ENCODE peak calls at places on chromosome 19, in four cellular contexts. One of them, this sample, is unnamed.

GRCh38 chr19:48194041-48194871 is 23.8 kb downstream of the ZSWIM9 start:
- DNase-seq in testis: no peak
- DNase-seq in NCI-H69: no peak
- DNase-seq in stimulated activated CD4-positive, alpha-beta T cell treated with anti-CD3 and anti-CD28 coated beads, Interleukin-4, amount 100 ng/mL, for 48 hours: no peak
- DNase-seq in this sample: no peak

GRCh38 chr19:14416743-14417214 is 2.4 kb downstream of the DDX39A start:
- DNase-seq in testis: no peak
- DNase-seq in NCI-H69: peak; percentile 14
- DNase-seq in stimulated activated CD4-positive, alpha-beta T cell treated with anti-CD3 and anti-CD28 coated beads, Interleukin-4, amount 100 ng/mL, for 48 hours: no peak
- DNase-seq in this sample: no peak

GRCh38 chr19:53957448-53958167 is 5.1 kb upstream of the CACNG8 start:
- DNase-seq in testis: no peak
- DNase-seq in NCI-H69: no peak
- DNase-seq in stimulated activated CD4-positive, alpha-beta T cell treated with anti-CD3 and anti-CD28 coated beads, Interleukin-4, amount 100 ng/mL, for 48 hours: no peak
- DNase-seq in this sample: no peak

GRCh38 chr19:55086730-55087541 is 11.3 kb downstream of the EPS8L1 start:
- DNase-seq in testis: peak; percentile 93
- DNase-seq in NCI-H69: peak; percentile 95
- DNase-seq in stimulated activated CD4-positive, alpha-beta T cell treated with anti-CD3 and anti-CD28 coated beads, Interleukin-4, amount 100 ng/mL, for 48 hours: peak; percentile 41
- DNase-seq in this sample: peak; percentile 97

GRCh38 chr19:49746206-49746958 is 16.7 kb downstream of the TSKS start:
- DNase-seq in testis: peak; percentile 86
- DNase-seq in NCI-H69: peak; percentile 48
- DNase-seq in stimulated activated CD4-positive, alpha-beta T cell treated with anti-CD3 and anti-CD28 coated beads, Interleukin-4, amount 100 ng/mL, for 48 hours: peak; percentile 64
- DNase-seq in this sample: no peak

GRCh38 chr19:44741258-44741731 is 7.2 kb upstream of the BCL3 start:
- DNase-seq in testis: no peak
- DNase-seq in NCI-H69: no peak
- DNase-seq in stimulated activated CD4-positive, alpha-beta T cell treated with anti-CD3 and anti-CD28 coated beads, Interleukin-4, amount 100 ng/mL, for 48 hours: no peak
- DNase-seq in this sample: peak; percentile 57

GRCh38 chr19:45972944-45973525 is 630 bp downstream of the NOVA2 start:
- DNase-seq in testis: no peak
- DNase-seq in NCI-H69: peak; percentile 13
- DNase-seq in stimulated activated CD4-positive, alpha-beta T cell treated with anti-CD3 and anti-CD28 coated beads, Interleukin-4, amount 100 ng/mL, for 48 hours: no peak
- DNase-seq in this sample: no peak

GRCh38 chr19:46868444-46868843 is 7.6 kb downstream of the ARHGAP35 start:
- DNase-seq in testis: no peak
- DNase-seq in NCI-H69: no peak
- DNase-seq in stimulated activated CD4-positive, alpha-beta T cell treated with anti-CD3 and anti-CD28 coated beads, Interleukin-4, amount 100 ng/mL, for 48 hours: no peak
- DNase-seq in this sample: no peak

GRCh38 chr19:21052902-21053301 is 29.1 kb upstream of the ZNF714 start:
- DNase-seq in testis: no peak
- DNase-seq in NCI-H69: no peak
- DNase-seq in stimulated activated CD4-positive, alpha-beta T cell treated with anti-CD3 and anti-CD28 coated beads, Interleukin-4, amount 100 ng/mL, for 48 hours: no peak
- DNase-seq in this sample: no peak

GRCh38 chr19:44019498-44019897 is 5.7 kb upstream of the ZNF222 start:
- DNase-seq in testis: no peak
- DNase-seq in NCI-H69: no peak
- DNase-seq in stimulated activated CD4-positive, alpha-beta T cell treated with anti-CD3 and anti-CD28 coated beads, Interleukin-4, amount 100 ng/mL, for 48 hours: no peak
- DNase-seq in this sample: no peak

GRCh38 chr19:20278342-20278741 is 111.3 kb downstream of the ZNF486 start:
- DNase-seq in testis: no peak
- DNase-seq in NCI-H69: no peak
- DNase-seq in stimulated activated CD4-positive, alpha-beta T cell treated with anti-CD3 and anti-CD28 coated beads, Interleukin-4, amount 100 ng/mL, for 48 hours: no peak
- DNase-seq in this sample: no peak

GRCh38 chr19:1062387-1063029 is 4.5 kb upstream of the ARHGAP45 start:
- DNase-seq in testis: no peak
- DNase-seq in NCI-H69: no peak
- DNase-seq in stimulated activated CD4-positive, alpha-beta T cell treated with anti-CD3 and anti-CD28 coated beads, Interleukin-4, amount 100 ng/mL, for 48 hours: no peak
- DNase-seq in this sample: no peak

GRCh38 chr19:15702590-15702930 is 25.3 kb upstream of the OR10H2 start:
- DNase-seq in testis: peak; percentile 65
- DNase-seq in NCI-H69: peak; percentile 72
- DNase-seq in stimulated activated CD4-positive, alpha-beta T cell treated with anti-CD3 and anti-CD28 coated beads, Interleukin-4, amount 100 ng/mL, for 48 hours: peak; percentile 5
- DNase-seq in this sample: no peak

GRCh38 chr19:7497292-7497691 is 8.5 kb upstream of the PEX11G start:
- DNase-seq in testis: no peak
- DNase-seq in NCI-H69: peak; percentile 40
- DNase-seq in stimulated activated CD4-positive, alpha-beta T cell treated with anti-CD3 and anti-CD28 coated beads, Interleukin-4, amount 100 ng/mL, for 48 hours: no peak
- DNase-seq in this sample: peak; percentile 46

GRCh38 chr19:15577184-15577771 is 37.7 kb upstream of the CYP4F8 start:
- DNase-seq in testis: peak; percentile 10
- DNase-seq in NCI-H69: no peak
- DNase-seq in stimulated activated CD4-positive, alpha-beta T cell treated with anti-CD3 and anti-CD28 coated beads, Interleukin-4, amount 100 ng/mL, for 48 hours: no peak
- DNase-seq in this sample: no peak

GRCh38 chr19:48713041-48713863 is 6.3 kb downstream of the MAMSTR start:
- DNase-seq in testis: no peak
- DNase-seq in NCI-H69: peak; percentile 30
- DNase-seq in stimulated activated CD4-positive, alpha-beta T cell treated with anti-CD3 and anti-CD28 coated beads, Interleukin-4, amount 100 ng/mL, for 48 hours: no peak
- DNase-seq in this sample: peak; percentile 68

GRCh38 chr19:21848706-21849105 is 12.7 kb upstream of the ZNF43 start:
- DNase-seq in testis: no peak
- DNase-seq in NCI-H69: no peak
- DNase-seq in stimulated activated CD4-positive, alpha-beta T cell treated with anti-CD3 and anti-CD28 coated beads, Interleukin-4, amount 100 ng/mL, for 48 hours: no peak
- DNase-seq in this sample: no peak

GRCh38 chr19:13788991-13789390 is 6.3 kb upstream of the ZSWIM4 start:
- DNase-seq in testis: no peak
- DNase-seq in NCI-H69: no peak
- DNase-seq in stimulated activated CD4-positive, alpha-beta T cell treated with anti-CD3 and anti-CD28 coated beads, Interleukin-4, amount 100 ng/mL, for 48 hours: no peak
- DNase-seq in this sample: peak; percentile 71

GRCh38 chr19:14505488-14506239 is 9.7 kb upstream of the GIPC1 start:
- DNase-seq in testis: no peak
- DNase-seq in NCI-H69: peak; percentile 66
- DNase-seq in stimulated activated CD4-positive, alpha-beta T cell treated with anti-CD3 and anti-CD28 coated beads, Interleukin-4, amount 100 ng/mL, for 48 hours: peak; percentile 79
- DNase-seq in this sample: peak; percentile 86

GRCh38 chr19:36008336-36008978 is at the start of gene SYNE4:
- DNase-seq in testis: no peak
- DNase-seq in NCI-H69: no peak
- DNase-seq in stimulated activated CD4-positive, alpha-beta T cell treated with anti-CD3 and anti-CD28 coated beads, Interleukin-4, amount 100 ng/mL, for 48 hours: no peak
- DNase-seq in this sample: no peak

GRCh38 chr19:6235031-6235951 is 44.5 kb downstream of the MLLT1 start:
- DNase-seq in testis: no peak
- DNase-seq in NCI-H69: no peak
- DNase-seq in stimulated activated CD4-positive, alpha-beta T cell treated with anti-CD3 and anti-CD28 coated beads, Interleukin-4, amount 100 ng/mL, for 48 hours: no peak
- DNase-seq in this sample: no peak

GRCh38 chr19:18460900-18461299 is 23.0 kb upstream of the ISYNA1 start:
- DNase-seq in testis: no peak
- DNase-seq in NCI-H69: no peak
- DNase-seq in stimulated activated CD4-positive, alpha-beta T cell treated with anti-CD3 and anti-CD28 coated beads, Interleukin-4, amount 100 ng/mL, for 48 hours: no peak
- DNase-seq in this sample: no peak

GRCh38 chr19:6239401-6239844 is 40.4 kb downstream of the MLLT1 start:
- DNase-seq in testis: no peak
- DNase-seq in NCI-H69: no peak
- DNase-seq in stimulated activated CD4-positive, alpha-beta T cell treated with anti-CD3 and anti-CD28 coated beads, Interleukin-4, amount 100 ng/mL, for 48 hours: no peak
- DNase-seq in this sample: no peak

GRCh38 chr19:3389876-3390361 is 23.5 kb downstream of the NFIC start:
- DNase-seq in testis: no peak
- DNase-seq in NCI-H69: peak; percentile 95
- DNase-seq in stimulated activated CD4-positive, alpha-beta T cell treated with anti-CD3 and anti-CD28 coated beads, Interleukin-4, amount 100 ng/mL, for 48 hours: no peak
- DNase-seq in this sample: peak; percentile 73

GRCh38 chr19:50059045-50059444 is 33.2 kb downstream of the ZNF473 start:
- DNase-seq in testis: no peak
- DNase-seq in NCI-H69: no peak
- DNase-seq in stimulated activated CD4-positive, alpha-beta T cell treated with anti-CD3 and anti-CD28 coated beads, Interleukin-4, amount 100 ng/mL, for 48 hours: no peak
- DNase-seq in this sample: no peak

GRCh38 chr19:42409477-42409876 is 17.7 kb downstream of the LIPE start:
- DNase-seq in testis: no peak
- DNase-seq in NCI-H69: no peak
- DNase-seq in stimulated activated CD4-positive, alpha-beta T cell treated with anti-CD3 and anti-CD28 coated beads, Interleukin-4, amount 100 ng/mL, for 48 hours: no peak
- DNase-seq in this sample: no peak

GRCh38 chr19:30307191-30307974 is 64.8 kb upstream of the ZNF536 start:
- DNase-seq in testis: no peak
- DNase-seq in NCI-H69: no peak
- DNase-seq in stimulated activated CD4-positive, alpha-beta T cell treated with anti-CD3 and anti-CD28 coated beads, Interleukin-4, amount 100 ng/mL, for 48 hours: no peak
- DNase-seq in this sample: no peak

GRCh38 chr19:6018786-6019185 is 40.8 kb upstream of the RANBP3 start:
- DNase-seq in testis: no peak
- DNase-seq in NCI-H69: peak; percentile 39
- DNase-seq in stimulated activated CD4-positive, alpha-beta T cell treated with anti-CD3 and anti-CD28 coated beads, Interleukin-4, amount 100 ng/mL, for 48 hours: no peak
- DNase-seq in this sample: no peak

GRCh38 chr19:7926021-7926726 is at the start of gene CTXN1:
- DNase-seq in testis: peak; percentile 83
- DNase-seq in NCI-H69: peak; percentile 91
- DNase-seq in stimulated activated CD4-positive, alpha-beta T cell treated with anti-CD3 and anti-CD28 coated beads, Interleukin-4, amount 100 ng/mL, for 48 hours: peak; percentile 76
- DNase-seq in this sample: peak; percentile 75

GRCh38 chr19:48175578-48175977 is 5.1 kb downstream of the ZSWIM9 start:
- DNase-seq in testis: no peak
- DNase-seq in NCI-H69: no peak
- DNase-seq in stimulated activated CD4-positive, alpha-beta T cell treated with anti-CD3 and anti-CD28 coated beads, Interleukin-4, amount 100 ng/mL, for 48 hours: no peak
- DNase-seq in this sample: no peak

GRCh38 chr19:39971380-39971841 is 446 bp downstream of the PSMC4 start:
- DNase-seq in testis: no peak
- DNase-seq in NCI-H69: no peak
- DNase-seq in stimulated activated CD4-positive, alpha-beta T cell treated with anti-CD3 and anti-CD28 coated beads, Interleukin-4, amount 100 ng/mL, for 48 hours: no peak
- DNase-seq in this sample: peak; percentile 14

GRCh38 chr19:34480971-34481821 is at the start of gene WTIP:
- DNase-seq in testis: peak; percentile 81
- DNase-seq in NCI-H69: peak; percentile 48
- DNase-seq in stimulated activated CD4-positive, alpha-beta T cell treated with anti-CD3 and anti-CD28 coated beads, Interleukin-4, amount 100 ng/mL, for 48 hours: no peak
- DNase-seq in this sample: peak; percentile 87

GRCh38 chr19:46390866-46391265 is 22.5 kb downstream of the CCDC8 start:
- DNase-seq in testis: no peak
- DNase-seq in NCI-H69: no peak
- DNase-seq in stimulated activated CD4-positive, alpha-beta T cell treated with anti-CD3 and anti-CD28 coated beads, Interleukin-4, amount 100 ng/mL, for 48 hours: no peak
- DNase-seq in this sample: no peak

GRCh38 chr19:10694706-10695105 is 6.5 kb upstream of the QTRT1 start:
- DNase-seq in testis: no peak
- DNase-seq in NCI-H69: peak; percentile 58
- DNase-seq in stimulated activated CD4-positive, alpha-beta T cell treated with anti-CD3 and anti-CD28 coated beads, Interleukin-4, amount 100 ng/mL, for 48 hours: no peak
- DNase-seq in this sample: no peak

GRCh38 chr19:12840091-12841079 is 2.1 kb downstream of the MAST1 start:
- DNase-seq in testis: peak; percentile 82
- DNase-seq in NCI-H69: peak; percentile 95
- DNase-seq in stimulated activated CD4-positive, alpha-beta T cell treated with anti-CD3 and anti-CD28 coated beads, Interleukin-4, amount 100 ng/mL, for 48 hours: peak; percentile 73
- DNase-seq in this sample: peak; percentile 62

GRCh38 chr19:2469102-2469914 is 6.6 kb upstream of the GADD45B start:
- DNase-seq in testis: no peak
- DNase-seq in NCI-H69: no peak
- DNase-seq in stimulated activated CD4-positive, alpha-beta T cell treated with anti-CD3 and anti-CD28 coated beads, Interleukin-4, amount 100 ng/mL, for 48 hours: no peak
- DNase-seq in this sample: peak; percentile 83

GRCh38 chr19:11848200-11848593 is 329 bp upstream of the ZNF439 start:
- DNase-seq in testis: no peak
- DNase-seq in NCI-H69: no peak
- DNase-seq in stimulated activated CD4-positive, alpha-beta T cell treated with anti-CD3 and anti-CD28 coated beads, Interleukin-4, amount 100 ng/mL, for 48 hours: no peak
- DNase-seq in this sample: no peak

GRCh38 chr19:40933025-40933424 is 51.0 kb upstream of the CYP2A7 start:
- DNase-seq in testis: no peak
- DNase-seq in NCI-H69: no peak
- DNase-seq in stimulated activated CD4-positive, alpha-beta T cell treated with anti-CD3 and anti-CD28 coated beads, Interleukin-4, amount 100 ng/mL, for 48 hours: no peak
- DNase-seq in this sample: no peak